ENCODE peak calls at places on chromosomes 12 and 14, in nine cellular contexts. One of them, this sample, is unnamed.

GRCh38 chr14:55963295-55963694 is 154.9 kb upstream of the PELI2 start:
- DNase-seq in A549: no peak
- DNase-seq in transverse colon: no peak
- DNase-seq in uterus: no peak
- DNase-seq in heart left ventricle: no peak
- DNase-seq in Peyer's patch: no peak
- DNase-seq in PC-9: no peak
- DNase-seq in lung: no peak
- DNase-seq in right atrium auricular region: no peak
- DNase-seq in this sample: no peak

GRCh38 chr14:89720741-89721315 is 233.7 kb downstream of the EFCAB11 start:
- DNase-seq in A549: no peak
- DNase-seq in transverse colon: peak
- DNase-seq in uterus: peak
- DNase-seq in heart left ventricle: peak
- DNase-seq in Peyer's patch: peak
- DNase-seq in PC-9: no peak
- DNase-seq in lung: peak
- DNase-seq in right atrium auricular region: peak
- DNase-seq in this sample: peak

GRCh38 chr12:112839386-112839972 is 47.9 kb downstream of the RPH3A start:
- DNase-seq in A549: peak
- DNase-seq in transverse colon: no peak
- DNase-seq in uterus: no peak
- DNase-seq in heart left ventricle: no peak
- DNase-seq in Peyer's patch: no peak
- DNase-seq in PC-9: peak
- DNase-seq in lung: no peak
- DNase-seq in right atrium auricular region: no peak
- DNase-seq in this sample: no peak

GRCh38 chr12:125239563-125239962 is 174.3 kb downstream of the AACS start:
- DNase-seq in A549: no peak
- DNase-seq in transverse colon: no peak
- DNase-seq in uterus: no peak
- DNase-seq in heart left ventricle: no peak
- DNase-seq in Peyer's patch: no peak
- DNase-seq in PC-9: no peak
- DNase-seq in lung: no peak
- DNase-seq in right atrium auricular region: no peak
- DNase-seq in this sample: no peak

GRCh38 chr12:74945771-74946198 is 263.9 kb downstream of the KCNC2 start:
- DNase-seq in A549: peak
- DNase-seq in transverse colon: no peak
- DNase-seq in uterus: no peak
- DNase-seq in heart left ventricle: no peak
- DNase-seq in Peyer's patch: no peak
- DNase-seq in PC-9: no peak
- DNase-seq in lung: no peak
- DNase-seq in right atrium auricular region: no peak
- DNase-seq in this sample: no peak

GRCh38 chr12:93645702-93646101 is 31.5 kb upstream of the CRADD start:
- DNase-seq in A549: no peak
- DNase-seq in transverse colon: no peak
- DNase-seq in uterus: no peak
- DNase-seq in heart left ventricle: no peak
- DNase-seq in Peyer's patch: no peak
- DNase-seq in PC-9: no peak
- DNase-seq in lung: no peak
- DNase-seq in right atrium auricular region: no peak
- DNase-seq in this sample: no peak

GRCh38 chr12:6376079-6376941 is 947 bp upstream of the SCNN1A start:
- DNase-seq in A549: peak
- DNase-seq in transverse colon: peak
- DNase-seq in uterus: peak
- DNase-seq in heart left ventricle: peak
- DNase-seq in Peyer's patch: peak
- DNase-seq in PC-9: peak
- DNase-seq in lung: peak
- DNase-seq in right atrium auricular region: peak
- DNase-seq in this sample: no peak

GRCh38 chr14:90605430-90605829 is 208.6 kb downstream of the CALM1 start:
- DNase-seq in A549: no peak
- DNase-seq in transverse colon: no peak
- DNase-seq in uterus: no peak
- DNase-seq in heart left ventricle: no peak
- DNase-seq in Peyer's patch: no peak
- DNase-seq in PC-9: no peak
- DNase-seq in lung: no peak
- DNase-seq in right atrium auricular region: no peak
- DNase-seq in this sample: no peak

GRCh38 chr12:103855036-103855712 is 14.1 kb upstream of the NT5DC3 start:
- DNase-seq in A549: no peak
- DNase-seq in transverse colon: no peak
- DNase-seq in uterus: no peak
- DNase-seq in heart left ventricle: no peak
- DNase-seq in Peyer's patch: no peak
- DNase-seq in PC-9: no peak
- DNase-seq in lung: no peak
- DNase-seq in right atrium auricular region: no peak
- DNase-seq in this sample: no peak

GRCh38 chr14:90871605-90872233 is 55.5 kb upstream of the TTC7B start:
- DNase-seq in A549: peak
- DNase-seq in transverse colon: no peak
- DNase-seq in uterus: no peak
- DNase-seq in heart left ventricle: no peak
- DNase-seq in Peyer's patch: no peak
- DNase-seq in PC-9: no peak
- DNase-seq in lung: no peak
- DNase-seq in right atrium auricular region: no peak
- DNase-seq in this sample: no peak

GRCh38 chr12:116143883-116144266 is 133.6 kb downstream of the MED13L start:
- DNase-seq in A549: no peak
- DNase-seq in transverse colon: no peak
- DNase-seq in uterus: no peak
- DNase-seq in heart left ventricle: no peak
- DNase-seq in Peyer's patch: no peak
- DNase-seq in PC-9: no peak
- DNase-seq in lung: no peak
- DNase-seq in right atrium auricular region: no peak
- DNase-seq in this sample: no peak

GRCh38 chr12:10186299-10186698 is 7.5 kb downstream of the TMEM52B start:
- DNase-seq in A549: no peak
- DNase-seq in transverse colon: peak
- DNase-seq in uterus: no peak
- DNase-seq in heart left ventricle: peak
- DNase-seq in Peyer's patch: peak
- DNase-seq in PC-9: no peak
- DNase-seq in lung: peak
- DNase-seq in right atrium auricular region: peak
- DNase-seq in this sample: peak

GRCh38 chr12:23139026-23139425 is 514.1 kb downstream of the ETNK1 start:
- DNase-seq in A549: no peak
- DNase-seq in transverse colon: no peak
- DNase-seq in uterus: no peak
- DNase-seq in heart left ventricle: no peak
- DNase-seq in Peyer's patch: no peak
- DNase-seq in PC-9: no peak
- DNase-seq in lung: no peak
- DNase-seq in right atrium auricular region: no peak
- DNase-seq in this sample: no peak

GRCh38 chr14:41868396-41868795 is 261.7 kb downstream of the LRFN5 start:
- DNase-seq in A549: no peak
- DNase-seq in transverse colon: no peak
- DNase-seq in uterus: no peak
- DNase-seq in heart left ventricle: no peak
- DNase-seq in Peyer's patch: no peak
- DNase-seq in PC-9: no peak
- DNase-seq in lung: no peak
- DNase-seq in right atrium auricular region: no peak
- DNase-seq in this sample: no peak

DNA sequence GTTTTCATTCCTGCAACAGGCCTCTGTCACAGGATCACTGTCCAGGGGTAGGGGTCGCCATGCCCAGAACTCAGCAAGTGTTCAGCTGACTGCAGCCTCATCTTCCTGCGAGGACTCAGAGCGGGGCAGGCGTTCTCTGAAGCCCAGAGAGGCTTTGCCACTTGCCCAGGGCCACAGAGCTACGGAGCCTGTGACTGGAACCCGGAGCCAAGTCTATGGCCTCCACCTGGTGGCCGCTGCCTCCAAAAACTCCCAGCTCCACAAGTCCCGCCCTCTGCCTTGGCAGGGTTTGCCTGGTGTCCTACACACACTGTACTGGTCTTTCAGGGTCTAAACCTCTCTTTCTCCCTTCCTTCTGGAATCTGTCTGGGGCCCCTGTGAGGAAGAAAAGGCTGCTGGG is 8.7 kb upstream of the PPP1R13B start:
- DNase-seq in A549: no peak
- DNase-seq in transverse colon: no peak
- DNase-seq in uterus: no peak
- DNase-seq in heart left ventricle: no peak
- DNase-seq in Peyer's patch: no peak
- DNase-seq in PC-9: no peak
- DNase-seq in lung: no peak
- DNase-seq in right atrium auricular region: no peak
- DNase-seq in this sample: no peak
- TF ChIP-seq CTCF in A549: no peak
- TF ChIP-seq CTCF in transverse colon: no peak
- TF ChIP-seq CTCF in uterus: no peak
- TF ChIP-seq CTCF in heart left ventricle: no peak
- TF ChIP-seq CTCF in Peyer's patch: no peak
- TF ChIP-seq CTCF in PC-9: no peak
- TF ChIP-seq CTCF in lung: no peak
- TF ChIP-seq CTCF in right atrium auricular region: no peak
- TF ChIP-seq CTCF in this sample: no peak

GRCh38 chr12:83150465-83151189 is 463.9 kb downstream of the TMTC2 start:
- DNase-seq in A549: no peak
- DNase-seq in transverse colon: no peak
- DNase-seq in uterus: no peak
- DNase-seq in heart left ventricle: no peak
- DNase-seq in Peyer's patch: no peak
- DNase-seq in PC-9: no peak
- DNase-seq in lung: no peak
- DNase-seq in right atrium auricular region: no peak
- DNase-seq in this sample: no peak
- H3K27ac ChIP-seq in A549: no peak
- H3K27ac ChIP-seq in transverse colon: no peak
- H3K27ac ChIP-seq in uterus: no peak
- H3K27ac ChIP-seq in heart left ventricle: no peak
- H3K27ac ChIP-seq in Peyer's patch: no peak
- H3K27ac ChIP-seq in PC-9: no peak
- H3K27ac ChIP-seq in lung: no peak
- H3K27ac ChIP-seq in right atrium auricular region: no peak
- H3K27ac ChIP-seq in this sample: no peak

DNA sequence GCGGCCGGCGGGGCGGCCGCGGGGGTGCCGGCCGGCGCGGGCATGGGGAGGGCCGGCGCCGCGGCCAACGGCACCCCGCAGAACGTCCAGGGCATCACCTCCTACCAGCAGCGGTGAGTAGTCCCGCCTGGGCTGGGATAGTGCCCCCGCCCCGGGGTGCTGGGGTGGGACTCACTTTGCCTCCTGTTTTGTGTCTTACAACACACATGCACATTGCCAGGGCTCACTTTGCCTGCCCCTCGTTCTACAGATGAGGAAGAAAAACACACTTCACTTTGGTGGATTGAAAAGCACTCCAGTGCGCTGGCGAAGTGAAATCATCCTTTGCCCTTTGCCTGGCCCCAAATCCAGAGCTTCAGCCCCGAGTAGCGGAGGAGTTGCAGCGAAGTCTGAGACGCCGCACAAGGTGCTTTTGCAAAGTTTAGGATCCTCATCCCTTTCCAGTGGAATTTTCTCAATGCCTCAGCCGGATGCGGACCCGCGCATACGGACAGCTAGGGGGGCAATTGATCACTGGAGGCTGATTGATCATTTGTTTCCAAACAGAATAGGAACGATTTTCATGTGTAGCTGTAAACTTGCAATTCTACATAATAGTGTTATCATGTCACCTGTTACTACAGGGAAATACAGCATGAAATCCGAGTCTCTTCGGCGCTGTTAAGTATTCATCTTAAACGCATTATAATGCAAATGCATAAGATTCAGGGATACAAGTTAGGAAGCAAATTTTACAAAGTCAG is 3.6 kb upstream of the NPAS3 start:
- DNase-seq in A549: no peak
- DNase-seq in transverse colon: no peak
- DNase-seq in uterus: peak
- DNase-seq in heart left ventricle: no peak
- DNase-seq in Peyer's patch: no peak
- DNase-seq in PC-9: no peak
- DNase-seq in lung: no peak
- DNase-seq in right atrium auricular region: no peak
- DNase-seq in this sample: no peak
- H3K4me3 ChIP-seq in A549: peak
- H3K4me3 ChIP-seq in transverse colon: peak
- H3K4me3 ChIP-seq in uterus: peak
- H3K4me3 ChIP-seq in heart left ventricle: peak
- H3K4me3 ChIP-seq in Peyer's patch: peak
- H3K4me3 ChIP-seq in PC-9: no peak
- H3K4me3 ChIP-seq in lung: no peak
- H3K4me3 ChIP-seq in right atrium auricular region: peak
- H3K4me3 ChIP-seq in this sample: peak

GRCh38 chr14:26174395-26174794 is 423.4 kb downstream of the NOVA1 start:
- DNase-seq in A549: no peak
- DNase-seq in transverse colon: no peak
- DNase-seq in uterus: no peak
- DNase-seq in heart left ventricle: no peak
- DNase-seq in Peyer's patch: no peak
- DNase-seq in PC-9: no peak
- DNase-seq in lung: no peak
- DNase-seq in right atrium auricular region: no peak
- DNase-seq in this sample: no peak

GRCh38 chr14:26170885-26171284 is 426.9 kb downstream of the NOVA1 start:
- DNase-seq in A549: no peak
- DNase-seq in transverse colon: no peak
- DNase-seq in uterus: no peak
- DNase-seq in heart left ventricle: no peak
- DNase-seq in Peyer's patch: no peak
- DNase-seq in PC-9: no peak
- DNase-seq in lung: no peak
- DNase-seq in right atrium auricular region: no peak
- DNase-seq in this sample: no peak

GRCh38 chr14:26175659-26176058 is 422.2 kb downstream of the NOVA1 start:
- DNase-seq in A549: no peak
- DNase-seq in transverse colon: no peak
- DNase-seq in uterus: no peak
- DNase-seq in heart left ventricle: no peak
- DNase-seq in Peyer's patch: no peak
- DNase-seq in PC-9: no peak
- DNase-seq in lung: no peak
- DNase-seq in right atrium auricular region: no peak
- DNase-seq in this sample: no peak

DNA sequence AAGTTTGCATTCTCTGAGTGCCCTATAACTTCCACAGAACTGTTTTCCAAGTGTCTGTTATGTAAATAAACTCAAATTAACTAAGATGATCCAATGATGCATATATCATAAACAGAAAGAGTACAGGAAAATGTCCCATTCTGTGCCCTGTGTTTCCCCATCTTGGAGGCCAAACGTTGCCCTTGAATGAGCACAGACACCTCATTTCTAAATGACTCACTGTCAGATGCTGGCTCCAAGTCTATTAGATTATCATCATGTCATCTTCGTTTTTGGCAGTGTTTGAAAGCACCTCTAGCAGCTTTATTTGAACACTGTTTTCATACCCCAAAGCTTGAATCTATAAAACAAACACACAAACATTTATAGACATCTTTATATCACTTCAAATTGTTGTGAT is 424.3 kb downstream of the NOVA1 start:
- DNase-seq in A549: no peak
- DNase-seq in transverse colon: no peak
- DNase-seq in uterus: no peak
- DNase-seq in heart left ventricle: no peak
- DNase-seq in Peyer's patch: no peak
- DNase-seq in PC-9: no peak
- DNase-seq in lung: no peak
- DNase-seq in right atrium auricular region: no peak
- DNase-seq in this sample: no peak
- TF ChIP-seq CTCF in A549: no peak
- TF ChIP-seq CTCF in transverse colon: no peak
- TF ChIP-seq CTCF in uterus: no peak
- TF ChIP-seq CTCF in heart left ventricle: no peak
- TF ChIP-seq CTCF in Peyer's patch: no peak
- TF ChIP-seq CTCF in PC-9: no peak
- TF ChIP-seq CTCF in lung: no peak
- TF ChIP-seq CTCF in right atrium auricular region: no peak
- TF ChIP-seq CTCF in this sample: no peak

This sample was measured in left ventricle myocardium inferior.